ENCODE peak calls at places on chromosomes 3 and 15, in five cellular contexts. Q is right lobe of liver; I is tibial artery; R is psoas muscle; U is CD8-positive, alpha-beta memory T cell. O is an unnamed sample.

GRCh38 chr3:10248984-10249748 is 907 bp downstream of the TATDN2 start:
- DNase-seq in Q (peak; percentile 51), I (no peak), R (peak; percentile 29), U (peak; percentile 45), O (peak; percentile 6)

GRCh38 chr3:180926526-180926925 is 14.1 kb downstream of the FXR1 start:
- DNase-seq in Q (no peak), I (no peak), R (no peak), U (no peak), O (no peak)

GRCh38 chr15:101127503-101128076 is 124.3 kb downstream of the CHSY1 start:
- DNase-seq in Q (peak; percentile 61), I (peak; percentile 96), R (peak; percentile 79), U (peak; percentile 18), O (no peak)

GRCh38 chr3:158107508-158108095 is 1.4 kb upstream of the SHOX2 start:
- DNase-seq in Q (no peak), I (no peak), R (no peak), U (no peak), O (no peak)

GRCh38 chr3:106850429-106850828 is 526.8 kb upstream of the CCDC54 start:
- DNase-seq in Q (no peak), I (no peak), R (no peak), U (no peak), O (no peak)

GRCh38 chr15:88072598-88073385 is 183.7 kb downstream of the NTRK3 start:
- DNase-seq in Q (no peak), I (no peak), R (no peak), U (no peak), O (no peak)

GRCh38 chr15:45099549-45100165 is 14.3 kb downstream of the DUOX2 start:
- DNase-seq in Q (no peak), I (peak; percentile 51), R (no peak), U (no peak), O (no peak)

GRCh38 chr15:64264511-64264910 is 91.5 kb downstream of the CSNK1G1 start:
- DNase-seq in Q (no peak), I (no peak), R (no peak), U (no peak), O (no peak)

O was measured in SW480.